ENCODE peak calls at places on chromosome 21, in seven cellular contexts. F is HL-60; R is stimulated activated CD8-positive, alpha-beta memory T cell treated with anti-CD3 and anti-CD28 coated beads, Interleukin-15, amount 100 ng/mL, for 4 hours; Q is foreskin fibroblast; M is foreskin melanocyte; Z is activated CD8-positive, alpha-beta T cell treated with anti-CD3 and anti-CD28 coated beads for 36 hours; H is NCI-H1092. S is an unnamed sample.

GRCh38 chr21:43659136-43660000 is at the start of the genes HSF2BP and RRP1B:
- DNase-seq in H (peak), Z (peak), M (peak), R (peak), F (peak), Q (peak), S (no peak)

GRCh38 chr21:46372014-46372485 is 48.1 kb downstream of the PCNT start:
- DNase-seq in Q (no peak), M (no peak), Z (no peak), R (no peak), H (no peak), F (no peak), S (no peak)

GRCh38 chr21:46207006-46207919 is 21.3 kb downstream of the LSS start:
- DNase-seq in H (no peak), F (no peak), Q (no peak), R (no peak), M (no peak), Z (no peak), S (no peak)

GRCh38 chr21:43731891-43732711 is 13.2 kb downstream of the PDXK start:
- DNase-seq in Z (no peak), Q (no peak), H (no peak), F (no peak), M (no peak), R (no peak), S (no peak)

GRCh38 chr21:42637602-42638041 is 15.8 kb upstream of the PDE9A start:
- DNase-seq in Q (no peak), F (no peak), R (no peak), Z (no peak), M (no peak), H (no peak), S (no peak)

GRCh38 chr21:17818158-17819113 is 720 bp downstream of the C21orf91 start:
- DNase-seq in F (peak), Z (peak), H (peak), R (peak), M (no peak), Q (peak), S (no peak)

GRCh38 chr21:42663200-42663483 is 9.7 kb downstream of the PDE9A start:
- DNase-seq in Z (no peak), R (no peak), M (no peak), H (no peak), F (no peak), Q (no peak), S (no peak)

GRCh38 chr21:35377505-35378090 is 328.5 kb upstream of the RUNX1 start:
- DNase-seq in H (no peak), Q (no peak), M (no peak), R (no peak), Z (no peak), F (no peak), S (no peak)

GRCh38 chr21:41536827-41537103 is 28.8 kb upstream of the TMPRSS2 start:
- DNase-seq in H (no peak), Q (no peak), F (no peak), R (no peak), Z (no peak), M (no peak), S (no peak)

S was measured in cortex of kidney.